ENCODE peak calls at places on chromosomes 11 and 22, in four cellular contexts. F is testis, W is omental fat pad, D is upper lobe of right lung. Y is an unnamed sample.

GRCh38 chr22:18056161-18056666 is 21.6 kb upstream of the PEX26 start:
- DNase-seq in F (no peak), W (no peak), D (peak), Y (no peak)

GRCh38 chr11:14253437-14253836 is 105.5 kb downstream of the RRAS2 start:
- DNase-seq in F (no peak), W (no peak), D (no peak), Y (no peak)

GRCh38 chr11:108009497-108010360 is 1.0 kb downstream of the CUL5 start:
- DNase-seq in F (no peak), W (no peak), D (no peak), Y (no peak)

GRCh38 chr11:20131744-20132666 is 28.3 kb downstream of the DBX1 start:
- DNase-seq in F (peak), W (no peak), D (peak), Y (no peak)

GRCh38 chr11:67304511-67305113 is 1.3 kb downstream of the SSH3 start:
- DNase-seq in F (no peak), W (no peak), D (peak), Y (no peak)

GRCh38 chr22:35352214-35353111 is 28.4 kb upstream of the HMOX1 start:
- DNase-seq in F (peak), W (peak), D (peak), Y (no peak)

GRCh38 chr11:74147199-74147929 is 23.4 kb downstream of the C2CD3 start:
- DNase-seq in F (no peak), W (no peak), D (no peak), Y (no peak)

GRCh38 chr11:63663809-63664208 is 7.4 kb downstream of the ATL3 start:
- DNase-seq in F (no peak), W (no peak), D (no peak), Y (no peak)

GRCh38 chr11:74721479-74721835 is 9.8 kb downstream of the CHRDL2 start:
- DNase-seq in F (no peak), W (no peak), D (no peak), Y (no peak)

GRCh38 chr11:107882095-107882820 is 23.7 kb upstream of the SLC35F2 start:
- DNase-seq in F (no peak), W (no peak), D (no peak), Y (no peak)

GRCh38 chr11:17171916-17172315 is 35.9 kb downstream of the PIK3C2A start:
- DNase-seq in F (no peak), W (no peak), D (no peak), Y (no peak)

GRCh38 chr11:86519064-86519911 is 144.6 kb downstream of the CCDC81 start:
- DNase-seq in F (peak), W (no peak), D (no peak), Y (no peak)

GRCh38 chr11:104451193-104451592 is 287.2 kb upstream of the PDGFD start:
- DNase-seq in F (no peak), W (no peak), D (no peak), Y (no peak)

GRCh38 chr11:17649261-17649660 is 70.1 kb upstream of the MYOD1 start:
- DNase-seq in F (no peak), W (no peak), D (no peak), Y (no peak)

GRCh38 chr22:22558972-22559603 is at the start of gene PRAME:
- DNase-seq in F (peak), W (no peak), D (peak), Y (no peak)

GRCh38 chr22:20175597-20175900 is 24.7 kb upstream of the CCDC188 start:
- DNase-seq in F (no peak), W (no peak), D (no peak), Y (no peak)

GRCh38 chr22:39241632-39242388 is 3.0 kb downstream of the PDGFB start:
- DNase-seq in F (no peak), W (no peak), D (no peak), Y (no peak)

GRCh38 chr11:30000986-30001385 is 15.8 kb downstream of the KCNA4 start:
- DNase-seq in F (no peak), W (no peak), D (no peak), Y (no peak)

GRCh38 chr22:47653921-47654320 is 891.5 kb downstream of the TBC1D22A start:
- DNase-seq in F (no peak), W (no peak), D (no peak), Y (no peak)

GRCh38 chr11:107157809-107158187 is 139.5 kb upstream of the GUCY1A2 start:
- DNase-seq in F (no peak), W (no peak), D (no peak), Y (no peak)

GRCh38 chr11:117179048-117179999 is 781 bp downstream of the SIDT2 start:
- DNase-seq in F (peak), W (peak), D (peak), Y (peak)

GRCh38 chr11:46285594-46286033 is 8.2 kb downstream of the CREB3L1 start:
- DNase-seq in F (no peak), W (no peak), D (no peak), Y (no peak)

GRCh38 chr11:63813563-63814382 is 517 bp downstream of the SPINDOC start:
- DNase-seq in F (peak), W (no peak), D (peak), Y (peak)

GRCh38 chr11:119206512-119207299 is 567 bp downstream of the CBL start:
- DNase-seq in F (peak), W (peak), D (peak), Y (no peak)

GRCh38 chr11:104799251-104799650 is 99.0 kb downstream of the CASP12 start:
- DNase-seq in F (no peak), W (no peak), D (no peak), Y (no peak)

GRCh38 chr11:124938206-124938765 is 2.4 kb upstream of the HEPACAM start:
- DNase-seq in F (no peak), W (no peak), D (no peak), Y (no peak)

GRCh38 chr11:33730716-33731115 is 5.5 kb downstream of the CD59 start:
- DNase-seq in F (no peak), W (no peak), D (no peak), Y (no peak)

GRCh38 chr11:90204832-90205646 is 17.8 kb downstream of the CHORDC1 start:
- DNase-seq in F (peak), W (no peak), D (no peak), Y (no peak)

GRCh38 chr11:57111646-57112045 is 70.1 kb upstream of the LRRC55 start:
- DNase-seq in F (no peak), W (no peak), D (no peak), Y (no peak)

GRCh38 chr11:120715239-120715638 is 203.7 kb downstream of the GRIK4 start:
- DNase-seq in F (no peak), W (no peak), D (no peak), Y (no peak)

GRCh38 chr11:44773351-44773965 is 46.7 kb downstream of the TSPAN18 start:
- DNase-seq in F (no peak), W (no peak), D (no peak), Y (no peak)

GRCh38 chr22:19820880-19821522 is 33.7 kb downstream of the GNB1L start:
- DNase-seq in F (peak), W (no peak), D (peak), Y (peak)

GRCh38 chr11:65375012-65375411 is 7.4 kb downstream of the SLC25A45 start:
- DNase-seq in F (no peak), W (no peak), D (no peak), Y (no peak)

GRCh38 chr22:25386538-25386884 is 167.1 kb downstream of the CRYBB2 start:
- DNase-seq in F (no peak), W (no peak), D (no peak), Y (no peak)

GRCh38 chr22:25380141-25380747 is 160.8 kb downstream of the CRYBB2 start:
- DNase-seq in F (no peak), W (no peak), D (no peak), Y (no peak)

GRCh38 chr22:25383278-25383820 is 163.9 kb downstream of the CRYBB2 start:
- DNase-seq in F (no peak), W (no peak), D (no peak), Y (no peak)

GRCh38 chr22:25383892-25384291 is 164.5 kb downstream of the CRYBB2 start:
- DNase-seq in F (no peak), W (no peak), D (peak), Y (no peak)

DNA sequence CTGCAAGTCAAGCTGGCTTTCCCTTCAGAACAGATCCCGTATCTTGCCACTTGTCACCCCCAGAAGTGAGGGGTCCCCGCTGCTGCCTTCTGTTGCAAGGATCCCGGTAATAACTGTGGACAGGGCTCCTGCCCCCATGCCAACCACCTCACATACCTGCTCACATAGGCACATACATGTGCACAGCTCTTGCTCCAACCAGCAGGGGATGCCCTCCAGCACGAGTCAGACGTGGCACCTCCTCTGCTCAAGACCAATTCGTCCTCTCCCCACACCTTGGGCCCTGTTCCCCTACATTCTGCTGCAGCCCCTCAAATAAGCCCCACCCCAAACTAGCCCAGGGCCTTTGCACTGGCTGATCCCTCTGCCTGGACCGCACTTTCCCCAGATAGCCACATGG is 163.3 kb downstream of the CRYBB2 start:
- DNase-seq in F (no peak), W (no peak), D (no peak), Y (no peak)
- TF ChIP-seq CTCF in F (no peak), W (no peak), D (no peak), Y (no peak)

GRCh38 chr11:132114185-132114584 is 743.8 kb downstream of the NTM start:
- DNase-seq in F (peak), W (no peak), D (no peak), Y (no peak)
- TF ChIP-seq CTCF in F (peak), W (no peak), D (peak), Y (peak)

DNA sequence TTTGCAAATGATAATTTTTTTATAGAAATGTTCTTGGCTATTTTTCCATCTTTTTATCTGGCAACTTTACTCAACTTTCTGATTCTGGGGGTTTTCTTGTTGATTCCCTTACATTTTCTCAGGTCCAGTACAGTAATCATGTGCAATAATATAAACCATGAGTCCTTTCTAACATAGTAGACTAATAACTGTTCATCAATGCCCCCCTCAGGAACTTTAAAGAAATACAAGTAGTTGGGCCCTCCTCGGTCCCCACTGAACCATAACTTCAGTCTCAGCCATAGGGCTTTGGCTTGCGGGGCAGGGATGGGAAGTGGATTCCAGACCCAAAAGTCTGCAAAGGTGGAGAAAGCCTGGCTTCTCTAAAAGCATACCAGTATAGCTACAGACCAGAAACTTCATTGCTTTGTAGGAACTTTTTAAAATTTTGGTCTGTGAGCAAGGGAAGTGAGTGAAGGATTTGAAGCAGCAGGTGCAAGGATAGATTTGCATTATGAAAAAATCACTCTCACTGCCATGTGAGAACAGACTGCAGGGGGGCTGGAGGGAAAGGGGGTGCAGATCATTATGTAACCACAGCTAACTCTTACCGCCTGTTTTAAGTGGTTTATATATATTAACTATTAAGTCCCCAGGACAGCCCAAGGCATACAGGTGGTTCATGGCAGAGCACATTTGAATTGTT is 10.5 kb upstream of the TUB start:
- DNase-seq in F (no peak), W (no peak), D (no peak), Y (no peak)
- TF ChIP-seq CTCF in F (peak), W (no peak), D (peak), Y (peak)

DNA sequence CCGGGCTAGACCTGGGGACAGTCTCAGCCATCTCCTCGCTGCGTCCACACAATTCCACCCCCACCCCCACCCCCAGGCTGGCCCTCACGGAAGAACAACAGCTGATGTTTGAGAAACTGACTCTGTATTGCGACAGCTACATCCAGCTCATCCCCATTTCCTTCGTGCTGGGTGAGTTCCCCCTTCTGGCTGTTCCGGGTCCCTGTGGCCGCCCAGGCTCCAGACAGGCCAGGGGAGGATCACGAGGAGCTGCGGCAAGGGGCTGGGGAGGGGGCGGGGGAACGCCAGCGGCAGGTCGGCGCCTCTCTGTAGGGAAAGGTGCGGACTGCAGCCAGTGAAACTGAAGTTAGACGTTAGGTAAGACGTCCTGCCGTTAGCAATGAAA is 4.9 kb downstream of the BEST1 start:
- DNase-seq in F (peak), W (no peak), D (peak), Y (peak)
- TF ChIP-seq CTCF in F (no peak), W (no peak), D (peak), Y (peak)

GRCh38 chr11:78379039-78379670 is 38.5 kb downstream of the GAB2 start:
- DNase-seq in F (no peak), W (no peak), D (no peak), Y (no peak)
- TF ChIP-seq CTCF in F (no peak), W (no peak), D (no peak), Y (no peak)

GRCh38 chr11:103322861-103323260 is 213.6 kb downstream of the DYNC2H1 start:
- DNase-seq in F (no peak), W (no peak), D (no peak), Y (no peak)

GRCh38 chr11:103327721-103328120 is 218.5 kb downstream of the DYNC2H1 start:
- DNase-seq in F (no peak), W (no peak), D (no peak), Y (no peak)

GRCh38 chr11:103325686-103326069 is 216.5 kb downstream of the DYNC2H1 start:
- DNase-seq in F (no peak), W (no peak), D (no peak), Y (no peak)

GRCh38 chr11:103326070-103326794 is 217.0 kb downstream of the DYNC2H1 start:
- DNase-seq in F (peak), W (no peak), D (no peak), Y (no peak)
- TF ChIP-seq CTCF in F (no peak), W (no peak), D (peak), Y (peak)

Y was measured in osteocyte.